ENCODE peak calls at places on chromosomes 11 and 22, in six cellular contexts. L is H54, G is NCI-H510A treated with DMSO at 0.1 percent for 48 hours, D is cardiac fibroblast, F is fibroblast of villous mesenchyme, N is thoracic aorta. S is an unnamed sample.
A peak's percentile ranks its signal among the peaks of the same experiment; 100 is the strongest.

GRCh38 chr11:104700609-104701008 is 197.7 kb downstream of the CASP12 start:
- DNase-seq in L (no peak), G (no peak), D (peak; percentile 57), F (peak; percentile 51), N (no peak), S (no peak)

GRCh38 chr11:121932646-121933185 is 183.3 kb downstream of the BLID start:
- DNase-seq in L (no peak), G (no peak), D (no peak), F (no peak), N (no peak), S (no peak)

GRCh38 chr22:19118601-19118880 is 3.7 kb downstream of the DGCR2 start:
- DNase-seq in L (no peak), G (no peak), D (no peak), F (no peak), N (no peak), S (no peak)

GRCh38 chr11:70700871-70701270 is 302.5 kb downstream of the CTTN start:
- DNase-seq in L (no peak), G (no peak), D (no peak), F (no peak), N (no peak), S (no peak)

GRCh38 chr22:19195796-19196731 is 17.5 kb upstream of the SLC25A1 start:
- DNase-seq in L (no peak), G (no peak), D (no peak), F (no peak), N (no peak), S (no peak)

GRCh38 chr11:67415501-67416304 is at the start of gene CARNS1:
- DNase-seq in L (no peak), G (peak; percentile 29), D (no peak), F (no peak), N (no peak), S (no peak)

GRCh38 chr22:39832627-39833074 is 60.9 kb downstream of the ENTHD1 start:
- DNase-seq in L (no peak), G (no peak), D (no peak), F (no peak), N (no peak), S (no peak)

GRCh38 chr11:65434667-65435179 is 12.1 kb downstream of the NEAT1 start:
- DNase-seq in L (no peak), G (no peak), D (peak; percentile 54), F (peak; percentile 52), N (no peak), S (no peak)

GRCh38 chr11:64320556-64320955 is 2.6 kb downstream of the PRDX5 start:
- DNase-seq in L (no peak), G (no peak), D (no peak), F (no peak), N (no peak), S (no peak)

GRCh38 chr22:41830174-41830573 is 2.7 kb upstream of the SREBF2 start:
- DNase-seq in L (no peak), G (no peak), D (no peak), F (no peak), N (no peak), S (no peak)